ENCODE peak calls at places on chromosomes 12 and 14, in six cellular contexts. H is SK-N-SH, A is PC-3, E is esophagus muscularis mucosa, D is HCT116, O is Peyer's patch. K is an unnamed sample.
A peak's percentile ranks its signal among the peaks of the same experiment; 100 is the strongest.

GRCh38 chr14:77782202-77782601 is 17.7 kb upstream of the ADCK1 start:
- DNase-seq in H (no peak), A (no peak), E (no peak), D (no peak), O (no peak), K (no peak)

GRCh38 chr14:76720382-76720813 is 40.9 kb upstream of the VASH1 start:
- DNase-seq in H (peak; percentile 80), A (no peak), E (peak; percentile 91), D (no peak), O (peak; percentile 68), K (no peak)

GRCh38 chr14:85316701-85317100 is 213.2 kb upstream of the FLRT2 start:
- DNase-seq in H (no peak), A (no peak), E (no peak), D (no peak), O (no peak), K (no peak)

GRCh38 chr12:82357845-82358199 is 365 bp downstream of the CCDC59 start:
- DNase-seq in H (no peak), A (peak; percentile 5), E (no peak), D (no peak), O (no peak), K (no peak)

GRCh38 chr12:23083267-23083666 is 458.3 kb downstream of the ETNK1 start:
- DNase-seq in H (no peak), A (peak; percentile 16), E (no peak), D (no peak), O (no peak), K (no peak)

GRCh38 chr12:121232977-121233627 is 23.2 kb downstream of the P2RX4 start:
- DNase-seq in H (no peak), A (no peak), E (no peak), D (no peak), O (no peak), K (no peak)

GRCh38 chr12:63150255-63151060 is 543 bp downstream of the AVPR1A start:
- DNase-seq in H (peak; percentile 17), A (no peak), E (no peak), D (no peak), O (no peak), K (no peak)

GRCh38 chr12:132282950-132283771 is 46.2 kb downstream of the GALNT9 start:
- DNase-seq in H (no peak), A (peak; percentile 51), E (no peak), D (no peak), O (no peak), K (no peak)

GRCh38 chr14:24296341-24297157 is 3.0 kb downstream of the DHRS1 start:
- DNase-seq in H (peak; percentile 77), A (peak; percentile 86), E (no peak), D (no peak), O (peak; percentile 83), K (no peak)

GRCh38 chr14:65566820-65567522 is 154.4 kb downstream of the FUT8 start:
- DNase-seq in H (no peak), A (peak; percentile 74), E (no peak), D (no peak), O (no peak), K (no peak)

GRCh38 chr12:121579190-121579791 is 1.5 kb downstream of the KDM2B start:
- DNase-seq in H (peak; percentile 76), A (peak; percentile 18), E (no peak), D (no peak), O (peak; percentile 77), K (no peak)

GRCh38 chr14:104564744-104565679 is 14.6 kb upstream of the C14orf180 start:
- DNase-seq in H (no peak), A (no peak), E (no peak), D (no peak), O (no peak), K (no peak)

GRCh38 chr14:45332360-45332988 is 79.5 kb upstream of the MIS18BP1 start:
- DNase-seq in H (no peak), A (no peak), E (no peak), D (no peak), O (no peak), K (peak; percentile 51)

GRCh38 chr14:34713681-34714319 is 593 bp downstream of the CFL2 start:
- DNase-seq in H (no peak), A (peak; percentile 68), E (no peak), D (no peak), O (peak; percentile 56), K (no peak)

GRCh38 chr14:60544659-60545058 is 35.7 kb downstream of the SIX6 start:
- DNase-seq in H (no peak), A (no peak), E (no peak), D (no peak), O (no peak), K (no peak)

GRCh38 chr12:129903956-129904769 is at the start of gene TMEM132D:
- DNase-seq in H (peak; percentile 39), A (no peak), E (no peak), D (no peak), O (no peak), K (no peak)

GRCh38 chr14:61151276-61151675 is 129.9 kb downstream of the TMEM30B start:
- DNase-seq in H (no peak), A (no peak), E (peak; percentile 29), D (no peak), O (no peak), K (no peak)

GRCh38 chr14:63910593-63911363 is 58.0 kb downstream of the SYNE2 start:
- DNase-seq in H (peak; percentile 32), A (no peak), E (peak; percentile 21), D (no peak), O (no peak), K (no peak)

GRCh38 chr12:76031414-76032042 is at the start of gene PHLDA1:
- DNase-seq in H (peak; percentile 88), A (peak; percentile 98), E (peak; percentile 98), D (peak; percentile 77), O (peak; percentile 95), K (peak; percentile 49)

GRCh38 chr12:89709994-89710872 is 1.6 kb upstream of the ATP2B1 start:
- DNase-seq in H (no peak), A (peak; percentile 26), E (no peak), D (no peak), O (peak; percentile 79), K (no peak)

GRCh38 chr12:92363295-92364146 is 217.9 kb upstream of the BTG1 start:
- DNase-seq in H (peak; percentile 29), A (no peak), E (no peak), D (no peak), O (peak; percentile 86), K (no peak)

GRCh38 chr14:64800000-64800399 is 79.7 kb downstream of the SPTB start:
- DNase-seq in H (peak; percentile 50), A (peak; percentile 69), E (no peak), D (peak; percentile 36), O (no peak), K (peak; percentile 21)

GRCh38 chr14:36477266-36477665 is 42.8 kb downstream of the NKX2-1 start:
- DNase-seq in H (no peak), A (peak; percentile 43), E (no peak), D (no peak), O (no peak), K (no peak)

GRCh38 chr14:33699300-33699699 is 251.6 kb downstream of the EGLN3 start:
- DNase-seq in H (no peak), A (no peak), E (no peak), D (no peak), O (no peak), K (no peak)

GRCh38 chr14:54881235-54881760 is 21.3 kb downstream of the GCH1 start:
- DNase-seq in H (no peak), A (no peak), E (peak; percentile 78), D (no peak), O (peak; percentile 59), K (no peak)

GRCh38 chr12:8823565-8824300 is 1.3 kb downstream of the A2ML1 start:
- DNase-seq in H (peak; percentile 69), A (no peak), E (no peak), D (peak; percentile 6), O (no peak), K (peak; percentile 44)

GRCh38 chr14:99274346-99275221 is 2.6 kb upstream of the BCL11B start:
- DNase-seq in H (peak; percentile 65), A (peak; percentile 55), E (no peak), D (peak; percentile 78), O (peak; percentile 83), K (peak; percentile 69)
- TF ChIP-seq CTCF in H (peak; percentile 38), A (peak; percentile 36), E (no peak), D (peak; percentile 35), O (peak; percentile 39), K (peak; percentile 85)

DNA sequence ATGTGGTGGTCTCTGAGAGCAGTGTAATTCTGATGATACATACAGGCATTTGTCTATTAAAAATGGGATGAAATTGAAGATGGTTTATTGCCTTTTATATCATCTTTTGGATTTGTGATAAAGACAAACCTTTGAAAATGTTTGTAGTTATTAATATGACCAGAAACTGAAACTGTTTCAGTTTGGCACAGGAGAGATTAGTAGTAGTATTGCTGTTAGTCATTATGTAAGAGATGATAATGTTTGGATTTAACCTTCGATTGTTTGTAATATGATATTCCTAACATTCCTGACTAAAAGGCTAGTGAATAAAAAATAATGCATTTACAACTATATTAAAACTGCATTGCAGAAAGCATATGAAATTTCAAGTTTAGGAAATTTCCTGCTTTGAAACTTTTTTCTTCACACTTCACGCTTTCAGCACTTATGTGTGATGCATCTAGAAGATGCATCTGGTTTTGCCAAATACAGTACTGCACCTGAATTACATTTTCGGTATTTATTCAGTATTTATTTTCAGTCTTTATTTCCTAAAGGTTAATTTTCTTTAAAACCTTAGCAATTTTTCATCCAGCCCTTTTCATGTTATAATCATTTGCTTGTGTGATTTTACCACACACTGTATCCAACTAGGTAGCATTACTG is 25.5 kb downstream of the ADIPOR2 start:
- DNase-seq in H (no peak), A (no peak), E (no peak), D (no peak), O (no peak), K (no peak)
- H3K4me3 ChIP-seq in H (no peak overlapping the region), A (no peak overlapping the region), E (no peak overlapping the region), D (no peak overlapping the region), O (no peak overlapping the region), K (no peak overlapping the region)

GRCh38 chr12:130916251-130916911 is 37.3 kb upstream of the ADGRD1 start:
- DNase-seq in H (peak; percentile 82), A (peak; percentile 80), E (peak; percentile 92), D (peak; percentile 38), O (peak; percentile 62), K (peak; percentile 17)
- TF ChIP-seq CTCF in H (peak; percentile 31), A (peak; percentile 96), E (peak; percentile 91), D (peak; percentile 78), O (peak; percentile 84), K (peak; percentile 98)

GRCh38 chr14:91509083-91509877 is 830 bp downstream of the PPP4R3A start:
- DNase-seq in H (peak; percentile 75), A (no peak), E (no peak), D (no peak), O (peak; percentile 62), K (no peak)

GRCh38 chr14:91506226-91506625 is 3.9 kb downstream of the PPP4R3A start:
- DNase-seq in H (no peak), A (no peak), E (no peak), D (no peak), O (no peak), K (no peak)

GRCh38 chr14:91509878-91510170 is 286 bp downstream of the PPP4R3A start:
- DNase-seq in H (no peak), A (no peak), E (peak; percentile 92), D (no peak), O (no peak), K (no peak)

GRCh38 chr14:91510171-91511013 is at the start of gene PPP4R3A:
- DNase-seq in H (peak; percentile 98), A (peak; percentile 95), E (peak; percentile 98), D (peak; percentile 90), O (peak; percentile 97), K (peak; percentile 89)

DNA sequence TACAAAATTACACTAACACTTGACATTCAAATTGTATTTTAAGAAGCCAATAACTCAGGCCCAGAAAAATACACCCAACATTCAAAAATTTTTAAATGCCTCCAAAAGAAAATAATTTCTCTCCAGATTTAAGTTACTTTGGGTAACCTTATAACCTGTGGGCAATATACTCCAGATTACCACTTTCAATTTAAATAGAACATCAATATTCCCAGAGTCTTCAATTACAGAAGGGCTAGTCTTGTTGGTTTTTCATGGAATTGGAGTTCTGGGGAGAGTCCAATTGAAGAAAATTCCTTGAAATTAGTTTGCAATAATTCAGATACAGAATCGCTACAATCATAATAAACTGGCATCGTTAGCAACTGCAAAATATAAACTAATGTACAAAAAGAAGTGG is 2.0 kb downstream of the PPP4R3A start:
- DNase-seq in H (no peak), A (no peak), E (no peak), D (no peak), O (no peak), K (no peak)
- H3K4me3 ChIP-seq in H (peak overlapping the region; percentile 84), A (peak overlapping the region; percentile 90), E (peak overlapping the region; percentile 99), D (peak overlapping the region; percentile 96), O (peak overlapping the region; percentile 75), K (peak overlapping the region; percentile 86)

K was measured in LNCaP clone FGC.